ENCODE peak calls at places on chromosomes 5 and 9, in seven cellular contexts. Y, O, A, H, U, D and M are unnamed samples.
A peak's percentile ranks its signal among the peaks of the same experiment; 100 is the strongest.

GRCh38 chr5:132054697-132055440 is 5.6 kb upstream of the IL3 start:
- DNase-seq in U (no peak), A (no peak), Y (no peak), O (no peak), D (no peak), H (no peak), M (no peak)

GRCh38 chr9:1366300-1366699 is 316.1 kb downstream of the DMRT2 start:
- DNase-seq in U (no peak), O (no peak), H (no peak), D (no peak), A (no peak), Y (no peak), M (no peak)

GRCh38 chr5:168364151-168364661 is 72.8 kb downstream of the WWC1 start:
- DNase-seq in Y (no peak), U (peak; percentile 56), H (peak; percentile 82), O (no peak), D (no peak), A (peak; percentile 51), M (peak; percentile 74)

GRCh38 chr5:9927521-9927997 is 297.4 kb upstream of the TAS2R1 start:
- DNase-seq in Y (no peak), A (no peak), O (peak; percentile 68), D (no peak), H (peak; percentile 46), U (peak; percentile 1), M (peak; percentile 12)

GRCh38 chr5:158423623-158424200 is 564.8 kb upstream of the CLINT1 start:
- DNase-seq in U (peak; percentile 48), D (no peak), H (peak; percentile 34), O (peak; percentile 65), A (no peak), Y (no peak), M (peak; percentile 49)

GRCh38 chr9:137618105-137619067 is at the start of gene EHMT1:
- DNase-seq in Y (peak; percentile 68), A (peak; percentile 92), U (peak; percentile 75), H (peak; percentile 71), O (peak; percentile 76), D (peak; percentile 81), M (peak; percentile 73)

GRCh38 chr5:392431-392988 is 50.5 kb upstream of the EXOC3 start:
- DNase-seq in A (peak; percentile 59), O (no peak), U (no peak), H (peak; percentile 42), D (peak; percentile 30), Y (no peak), M (peak; percentile 49)

GRCh38 chr5:150510460-150511263 is 2.7 kb downstream of the NDST1 start:
- DNase-seq in A (no peak), D (peak; percentile 63), H (peak; percentile 29), U (peak; percentile 39), O (no peak), Y (no peak), M (peak; percentile 73)

GRCh38 chr9:125151730-125152129 is 8.4 kb upstream of the SCAI start:
- DNase-seq in A (no peak), H (no peak), Y (no peak), D (no peak), O (no peak), U (no peak), M (no peak)

GRCh38 chr5:10229306-10230048 is 20.2 kb downstream of the ATPSCKMT start:
- DNase-seq in O (peak; percentile 67), H (peak; percentile 95), A (no peak), D (no peak), Y (no peak), U (peak; percentile 83), M (peak; percentile 70)

GRCh38 chr9:108117775-108118174 is 628.2 kb upstream of the KLF4 start:
- DNase-seq in U (no peak), O (no peak), H (no peak), D (no peak), Y (no peak), A (no peak), M (peak; percentile 16)

GRCh38 chr5:161155451-161155850 is 303.4 kb upstream of the ATP10B start:
- DNase-seq in Y (no peak), H (no peak), U (no peak), A (no peak), O (no peak), D (no peak), M (no peak)

GRCh38 chr9:129102791-129103594 is 7.6 kb downstream of the CRAT start:
- DNase-seq in O (peak; percentile 34), A (no peak), Y (no peak), H (peak; percentile 34), U (peak; percentile 47), D (no peak), M (peak; percentile 55)
- H3K4me3 ChIP-seq in O (no peak overlapping the region), A (no peak overlapping the region), Y (no peak overlapping the region), H (no peak overlapping the region), U (no peak overlapping the region), D (no peak overlapping the region), M (no peak overlapping the region)

GRCh38 chr5:154708207-154708606 is 47.0 kb upstream of the LARP1 start:
- DNase-seq in U (no peak), A (no peak), D (no peak), H (no peak), O (no peak), Y (no peak), M (no peak)

GRCh38 chr5:154709368-154710305 is 45.5 kb upstream of the LARP1 start:
- DNase-seq in H (no peak), A (no peak), Y (no peak), O (no peak), D (no peak), U (no peak), M (peak; percentile 67)

GRCh38 chr5:154706416-154706815 is 48.8 kb upstream of the LARP1 start:
- DNase-seq in A (no peak), U (no peak), O (no peak), Y (no peak), D (no peak), H (no peak), M (no peak)

GRCh38 chr5:154707641-154708040 is 47.5 kb upstream of the LARP1 start:
- DNase-seq in D (no peak), A (no peak), U (no peak), H (no peak), O (no peak), Y (no peak), M (no peak)

DNA sequence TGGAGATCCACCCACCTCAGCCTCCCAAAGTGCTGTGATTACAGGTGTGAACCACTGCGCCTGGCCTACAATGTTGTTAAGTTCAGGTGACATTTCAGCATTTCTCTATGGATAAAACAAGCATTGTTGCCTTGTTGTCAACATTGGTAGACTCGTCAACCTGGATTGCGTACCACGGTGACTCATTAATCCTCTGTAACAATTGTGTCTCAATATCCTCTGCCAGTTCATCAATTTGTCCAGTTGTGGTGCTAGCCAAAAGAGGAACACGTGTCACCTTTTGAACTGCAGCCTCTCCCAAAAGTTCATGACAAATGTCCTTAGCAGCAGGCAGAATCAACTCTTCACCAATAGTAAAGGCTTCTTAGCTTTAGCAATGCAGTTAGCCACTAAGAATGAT is 46.3 kb upstream of the LARP1 start:
- DNase-seq in O (no peak), D (no peak), H (no peak), U (peak; percentile 63), Y (no peak), A (no peak), M (peak; percentile 34)
- TF ChIP-seq CTCF in O (no peak), D (no peak), H (no peak), U (no peak), Y (no peak), A (no peak), M (no peak)

GRCh38 chr9:131282688-131283422 is 6.5 kb upstream of the FAM78A start:
- DNase-seq in H (no peak), D (no peak), U (no peak), A (no peak), Y (no peak), O (no peak), M (no peak)
- H3K4me3 ChIP-seq in H (no peak overlapping the region), D (no peak overlapping the region), U (no peak overlapping the region), A (peak overlapping the region; percentile 43), Y (no peak overlapping the region), O (no peak overlapping the region), M (no peak overlapping the region)

GRCh38 chr5:122965111-122965510 is 71.4 kb downstream of the PPIC start:
- DNase-seq in Y (no peak), A (no peak), O (no peak), D (peak; percentile 37), H (no peak), U (no peak), M (no peak)
- TF ChIP-seq CTCF in Y (no peak), A (no peak), O (no peak), D (no peak), H (no peak), U (no peak), M (no peak)

GRCh38 chr5:139638090-139638735 is 9.9 kb upstream of the CXXC5 start:
- DNase-seq in H (peak; percentile 73), D (peak; percentile 87), A (peak; percentile 95), Y (no peak), O (peak; percentile 74), U (peak; percentile 75), M (peak; percentile 90)
- H3K4me3 ChIP-seq in H (no peak overlapping the region), D (peak overlapping the region; percentile 29), A (peak overlapping the region; percentile 65), Y (peak overlapping the region; percentile 33), O (peak overlapping the region; percentile 31), U (peak overlapping the region; percentile 43), M (peak overlapping the region; percentile 59)

DNA sequence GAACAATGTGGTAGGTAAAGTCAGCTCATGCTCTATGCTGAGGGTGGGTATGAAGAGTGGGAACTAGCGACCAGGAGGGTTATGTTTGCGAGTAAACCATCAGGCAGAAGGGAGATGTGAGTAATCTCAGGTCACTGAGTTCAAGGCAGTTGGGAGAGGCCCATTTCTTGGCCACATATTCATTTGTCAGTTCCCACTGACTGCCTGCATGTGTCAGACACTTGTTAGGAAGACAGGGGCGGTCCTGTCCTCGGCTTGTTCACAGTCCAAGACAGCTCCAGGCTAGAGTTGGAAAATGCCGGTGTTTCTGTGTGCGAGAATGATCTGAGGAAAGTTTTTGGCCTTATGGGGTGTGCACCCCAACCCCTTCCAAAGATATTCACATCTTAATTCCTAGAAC is 48.6 kb upstream of the GDNF start:
- DNase-seq in D (no peak), O (peak; percentile 10), H (peak; percentile 22), A (no peak), U (peak; percentile 82), Y (no peak), M (peak; percentile 67)
- TF ChIP-seq CTCF in D (no peak), O (no peak), H (no peak), A (no peak), U (no peak), Y (no peak), M (no peak)

GRCh38 chr5:141567513-141568117 is 51.2 kb downstream of the DIAPH1 start:
- DNase-seq in A (no peak), U (peak; percentile 22), O (peak; percentile 40), H (no peak), Y (no peak), D (no peak), M (no peak)
- H3K4me3 ChIP-seq in A (no peak overlapping the region), U (no peak overlapping the region), O (no peak overlapping the region), H (no peak overlapping the region), Y (no peak overlapping the region), D (no peak overlapping the region), M (no peak overlapping the region)

DNA sequence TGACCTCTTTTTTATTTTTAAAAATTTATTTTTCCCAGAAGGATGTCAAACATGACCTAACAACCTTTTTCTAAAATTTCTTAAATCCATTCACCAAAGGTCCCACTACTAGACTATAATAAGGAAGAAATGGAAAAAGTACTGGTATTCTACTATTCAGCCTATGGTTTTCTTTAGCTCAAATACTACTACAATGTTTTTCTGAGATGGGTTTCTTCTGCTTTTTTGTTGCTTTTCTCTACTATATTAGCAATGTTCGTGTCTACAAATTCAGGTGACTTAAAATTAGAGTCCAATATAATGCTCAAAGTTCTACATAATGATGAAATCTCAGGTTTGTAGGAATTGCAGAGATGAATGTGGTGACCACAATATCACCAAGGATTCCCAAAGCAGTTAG is 7.9 kb downstream of the ERP44 start:
- DNase-seq in U (no peak), H (no peak), D (no peak), Y (no peak), A (no peak), O (no peak), M (no peak)
- TF ChIP-seq CTCF in U (no peak), H (no peak), D (no peak), Y (no peak), A (no peak), O (no peak), M (no peak)